ENCODE peak calls at places on chromosome 19, in seven cellular contexts. R is CD8-positive, alpha-beta T cell; V is adrenal gland; F is tibial nerve; C is lung; J is PC-9; D is upper lobe of right lung. G is an unnamed sample.

GRCh38 chr19:38736413-38737280 is 7.6 kb downstream of the CAPN12 start:
- DNase-seq in C (peak; percentile 83), D (peak; percentile 91), J (peak; percentile 47), F (no peak), V (peak; percentile 68), R (peak; percentile 46), G (peak; percentile 77)

GRCh38 chr19:49677232-49677881 is at the start of gene PRMT1:
- DNase-seq in D (peak; percentile 79), C (no peak), J (peak; percentile 58), R (peak; percentile 24), V (peak; percentile 41), F (no peak), G (peak; percentile 66)

GRCh38 chr19:47093254-47093653 is 20.3 kb downstream of the ZC3H4 start:
- DNase-seq in V (no peak), F (no peak), R (no peak), D (no peak), C (no peak), J (no peak), G (no peak)

GRCh38 chr19:38793186-38793585 is 4.2 kb downstream of the LGALS7B start:
- DNase-seq in J (peak; percentile 41), V (no peak), R (no peak), C (no peak), D (no peak), F (no peak), G (no peak)

GRCh38 chr19:36331353-36332228 is 47.4 kb downstream of the ZFP14 start:
- DNase-seq in J (peak; percentile 93), V (peak; percentile 90), R (peak; percentile 43), F (peak; percentile 55), C (peak; percentile 75), D (peak; percentile 69), G (peak; percentile 58)

GRCh38 chr19:18284710-18285430 is 3.4 kb upstream of the JUND start:
- DNase-seq in C (no peak), F (no peak), V (no peak), R (no peak), J (no peak), D (no peak), G (no peak)

GRCh38 chr19:33675501-33676124 is 53.9 kb downstream of the CHST8 start:
- DNase-seq in J (no peak), R (no peak), V (no peak), F (no peak), D (peak; percentile 13), C (no peak), G (no peak)

GRCh38 chr19:55341191-55342043 is 1.7 kb downstream of the KMT5C start:
- DNase-seq in D (peak; percentile 91), F (peak; percentile 51), V (peak; percentile 70), R (no peak), C (peak; percentile 60), J (peak; percentile 90), G (peak; percentile 84)

GRCh38 chr19:4722671-4723464 is 774 bp downstream of the DPP9 start:
- DNase-seq in R (peak; percentile 7), V (peak; percentile 65), C (no peak), J (no peak), F (no peak), D (no peak), G (peak; percentile 23)

GRCh38 chr19:12782174-12782423 is 6.7 kb upstream of the HOOK2 start:
- DNase-seq in C (peak; percentile 61), D (no peak), J (no peak), F (no peak), R (no peak), V (no peak), G (no peak)
- H3K4me3 ChIP-seq in C (peak overlapping the region; percentile 40), D (peak overlapping the region; percentile 56), J (peak overlapping the region; percentile 65), F (peak overlapping the region; percentile 53), R (peak overlapping the region; percentile 32), V (no peak overlapping the region), G (peak overlapping the region; percentile 51)

DNA sequence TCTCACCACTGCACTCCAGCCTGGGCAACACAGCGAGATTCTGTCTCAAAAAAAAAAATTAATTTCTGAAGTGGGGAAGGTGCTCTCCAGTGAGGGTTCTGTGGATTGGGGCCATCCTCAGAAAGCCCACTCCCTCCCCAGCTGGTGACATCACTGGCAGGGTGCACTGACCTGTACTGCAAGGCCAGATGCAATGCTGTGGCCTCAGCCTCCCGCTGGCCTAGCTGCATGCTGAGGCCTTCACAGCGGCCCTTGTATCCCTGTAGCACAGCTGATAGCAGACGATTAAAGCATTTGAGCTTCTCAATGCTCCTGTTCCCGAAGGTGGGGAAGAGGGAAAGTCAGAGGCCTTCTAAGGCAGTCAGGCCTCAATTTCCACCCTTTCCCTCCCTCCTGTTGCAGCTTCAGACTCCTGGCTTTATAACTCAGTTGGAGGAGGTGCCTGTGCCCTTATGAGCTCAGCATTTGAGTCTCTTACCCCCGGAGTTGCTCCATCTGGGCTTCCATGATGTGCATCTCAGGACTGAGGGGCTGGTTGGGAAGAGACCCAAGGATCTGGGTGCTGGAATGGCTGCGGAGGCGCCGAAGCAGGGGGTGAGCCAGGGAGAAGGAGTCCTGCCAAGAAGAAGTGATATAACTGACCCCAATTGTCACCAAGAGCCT is 5.3 kb downstream of the USHBP1 start:
- DNase-seq in J (no peak), V (no peak), C (no peak), R (no peak), F (no peak), D (no peak), G (no peak)
- H3K4me1 ChIP-seq in J (peaks cover 19% of the 10 kb centered on the region), V (no peaks in the 10 kb centered on the region), C (peaks cover 6% of the 10 kb centered on the region), R (peaks cover 6% of the 10 kb centered on the region), F (peaks cover 2% of the 10 kb centered on the region), D (no peaks in the 10 kb centered on the region), G (no peaks in the 10 kb centered on the region)

GRCh38 chr19:17124025-17124424 is 48.4 kb downstream of the MYO9B start:
- DNase-seq in V (no peak), R (no peak), D (no peak), F (no peak), C (no peak), J (no peak), G (no peak)
- H3K27ac ChIP-seq in V (no peak overlapping the region), R (peak overlapping the region; percentile 10), D (no peak overlapping the region), F (no peak overlapping the region), C (no peak overlapping the region), J (peak overlapping the region; percentile 8), G (no peak overlapping the region)

DNA sequence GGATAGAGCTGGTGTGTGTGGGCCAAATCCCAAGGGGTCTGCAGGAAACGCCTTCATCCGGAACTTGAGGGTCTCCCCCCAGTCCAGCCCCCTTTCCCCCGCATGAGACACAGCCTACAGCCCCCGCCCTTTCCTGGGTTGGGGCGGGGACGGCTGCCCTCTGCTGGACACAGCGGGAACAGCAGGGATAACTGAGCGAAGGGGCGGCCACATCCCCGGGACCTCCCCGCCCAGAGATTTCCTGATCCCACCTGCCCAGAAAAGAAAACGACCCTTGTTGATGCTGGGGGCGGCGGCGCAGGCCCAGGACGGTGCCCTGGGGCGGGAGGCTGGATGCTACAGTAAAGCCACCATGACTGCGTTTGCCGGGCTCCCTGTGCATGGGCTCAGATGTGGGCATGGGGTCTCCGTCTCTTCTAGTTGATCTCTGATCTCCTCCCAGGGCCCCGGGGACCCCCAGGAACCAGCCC is 14.2 kb downstream of the ONECUT3 start:
- DNase-seq in V (no peak), C (peak; percentile 44), R (peak; percentile 53), J (peak; percentile 49), D (no peak), F (no peak), G (peak; percentile 38)
- H3K4me3 ChIP-seq in V (no peak overlapping the region), C (no peak overlapping the region), R (no peak overlapping the region), J (no peak overlapping the region), D (no peak overlapping the region), F (no peak overlapping the region), G (no peak overlapping the region)

DNA sequence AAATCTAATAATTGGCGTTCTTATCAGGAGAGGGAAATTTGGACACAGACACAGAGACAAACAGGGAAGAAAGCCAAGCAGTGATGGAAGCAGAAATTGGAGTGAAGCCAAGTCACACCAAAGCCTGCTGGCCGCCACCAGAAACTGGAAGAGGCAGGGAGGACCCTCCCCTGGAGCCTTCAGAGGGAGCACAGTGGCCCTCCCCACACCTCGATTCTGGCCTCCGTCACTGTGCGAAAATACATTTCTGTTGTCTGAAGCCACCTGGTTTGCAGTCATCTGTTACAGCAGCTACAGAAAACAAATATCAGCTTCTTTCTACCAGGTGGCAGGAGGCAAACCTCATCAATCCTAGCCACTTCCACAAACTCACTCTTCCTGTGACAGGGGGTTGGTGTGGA is 8.3 kb upstream of the TLE6 start:
- DNase-seq in R (no peak), D (no peak), C (no peak), V (peak; percentile 72), J (no peak), F (no peak), G (no peak)
- H3K4me1 ChIP-seq in R (peaks cover 5% of the 10 kb centered on the region), D (peaks cover 50% of the 10 kb centered on the region), C (peaks cover 6% of the 10 kb centered on the region), V (peaks cover 47% of the 10 kb centered on the region), J (peaks cover 4% of the 10 kb centered on the region), F (peaks cover 55% of the 10 kb centered on the region), G (no peaks in the 10 kb centered on the region)

GRCh38 chr19:1167687-1168561 is 6.1 kb downstream of the SBNO2 start:
- DNase-seq in D (peak; percentile 65), C (no peak), R (no peak), V (peak; percentile 60), F (no peak), J (peak; percentile 82), G (no peak)
- H3K27ac ChIP-seq in D (peak overlapping the region; percentile 78), C (peak overlapping the region; percentile 69), R (no peak overlapping the region), V (peak overlapping the region; percentile 98), F (peak overlapping the region; percentile 94), J (peak overlapping the region; percentile 84), G (peak overlapping the region; percentile 85)

DNA sequence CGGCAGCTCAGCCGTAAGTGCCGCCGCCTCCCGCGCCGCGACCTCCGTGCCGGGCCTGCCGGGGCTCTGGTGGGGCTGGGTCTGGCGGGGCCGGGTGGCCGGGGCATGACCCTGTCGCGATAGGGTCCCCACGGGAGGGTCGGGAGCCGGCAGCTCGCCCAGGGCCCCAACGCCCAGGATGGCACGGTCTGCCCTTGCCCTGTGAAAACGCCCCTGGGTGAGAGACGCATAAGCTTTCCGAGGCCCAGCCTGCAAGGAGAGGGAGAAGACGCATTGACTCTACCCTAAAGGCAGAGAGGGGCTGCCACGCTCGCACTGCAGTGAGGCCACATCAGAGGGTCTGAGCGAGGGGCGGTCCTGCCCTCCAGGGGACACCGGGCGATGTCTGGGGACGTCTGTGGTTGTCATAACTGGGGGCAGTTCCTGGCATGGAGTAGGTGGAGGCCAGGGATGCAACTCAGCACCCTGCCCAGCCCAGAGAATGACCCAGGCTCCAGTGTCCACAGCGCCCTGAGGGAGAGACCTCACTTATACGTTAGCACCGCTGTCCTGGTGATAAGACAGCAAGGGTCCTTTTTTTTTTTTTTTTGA is 539 bp downstream of the ZNF554 start:
- DNase-seq in D (no peak), J (peak; percentile 15), F (no peak), C (no peak), V (no peak), R (no peak), G (peak; percentile 56)
- H3K4me3 ChIP-seq in D (peak overlapping the region; percentile 79), J (peak overlapping the region; percentile 75), F (peak overlapping the region; percentile 71), C (peak overlapping the region; percentile 78), V (no peak overlapping the region), R (peak overlapping the region; percentile 72), G (peak overlapping the region; percentile 95)

G was measured in Peyer's patch.